ENCODE peak calls at places on chromosomes 13 and 19, in ten cellular contexts. X is gastrocnemius medialis, Q is lower lobe of right lung, S is dorsolateral prefrontal cortex, J is colonic mucosa, F is trophoblast cell, L is left ventricle myocardium inferior, O is tibial artery, H is IMR-90, U is hepatocyte. I is an unnamed sample.

GRCh38 chr19:34504809-34505291 is 23.3 kb downstream of the WTIP start:
- DNase-seq in U (no peak), H (no peak), X (no peak), F (no peak), S (no peak), J (no peak), Q (no peak), O (no peak), L (no peak), I (no peak)

GRCh38 chr19:46495789-46496099 is at the start of gene PNMA8B:
- DNase-seq in U (peak; percentile 90), H (peak; percentile 27), F (no peak), Q (peak; percentile 56), L (peak; percentile 63), J (peak; percentile 26), S (peak; percentile 92), X (no peak), O (peak; percentile 69), I (peak; percentile 35)

GRCh38 chr19:35346193-35347052 is 1.3 kb upstream of the FFAR1 start:
- DNase-seq in Q (peak; percentile 55), U (no peak), O (peak; percentile 54), L (no peak), J (peak; percentile 42), F (no peak), X (no peak), H (no peak), S (no peak), I (no peak)

GRCh38 chr19:11736696-11737095 is 2.0 kb downstream of the ZNF823 start:
- DNase-seq in F (peak; percentile 22), H (peak; percentile 33), S (no peak), L (peak; percentile 26), Q (no peak), O (no peak), X (peak; percentile 3), U (peak; percentile 27), J (peak; percentile 31), I (peak; percentile 56)

GRCh38 chr19:18915639-18916038 is 3.5 kb downstream of the COPE start:
- DNase-seq in J (peak; percentile 51), X (no peak), H (peak; percentile 30), S (peak; percentile 47), Q (no peak), F (no peak), L (no peak), U (no peak), O (no peak), I (peak; percentile 38)

GRCh38 chr13:52447354-52447753 is 3.1 kb downstream of the VPS36 start:
- DNase-seq in U (no peak), S (no peak), H (peak; percentile 7), J (no peak), Q (no peak), X (no peak), F (no peak), O (no peak), L (no peak), I (no peak)

GRCh38 chr13:37868691-37869505 is 674 bp downstream of the TRPC4 start:
- DNase-seq in F (no peak), L (no peak), S (no peak), Q (no peak), U (peak; percentile 8), H (peak; percentile 50), J (no peak), O (peak; percentile 51), X (no peak), I (peak; percentile 24)

GRCh38 chr19:10808937-10809655 is 26.9 kb downstream of the TMED1 start:
- DNase-seq in O (no peak), J (no peak), U (peak; percentile 44), H (peak; percentile 21), L (no peak), Q (no peak), S (no peak), F (no peak), X (no peak), I (peak; percentile 43)

GRCh38 chr13:33828431-33829129 is 10.6 kb downstream of the RFC3 start:
- DNase-seq in U (no peak), F (no peak), J (no peak), O (no peak), S (no peak), H (no peak), L (no peak), Q (no peak), X (no peak), I (no peak)

GRCh38 chr13:87084192-87084591 is 587.0 kb upstream of the SLITRK5 start:
- DNase-seq in U (no peak), F (no peak), S (no peak), X (no peak), L (no peak), H (no peak), J (no peak), Q (no peak), O (no peak), I (no peak)

GRCh38 chr19:49497047-49497789 is 984 bp downstream of the RPS11 start:
- DNase-seq in S (no peak), U (peak; percentile 83), O (no peak), L (peak; percentile 64), H (peak; percentile 47), X (peak; percentile 48), J (peak; percentile 85), Q (peak; percentile 89), F (peak; percentile 55), I (peak; percentile 60)

GRCh38 chr13:49740870-49741269 is 49.6 kb upstream of the EBPL start:
- DNase-seq in X (no peak), L (no peak), Q (no peak), J (no peak), S (no peak), H (no peak), O (no peak), F (no peak), U (no peak), I (no peak)

GRCh38 chr13:98300956-98301641 is 124.0 kb upstream of the RNF113B start:
- DNase-seq in U (peak; percentile 57), Q (no peak), J (no peak), H (peak; percentile 82), F (no peak), O (no peak), S (no peak), L (no peak), X (no peak), I (peak; percentile 28)

GRCh38 chr13:37395544-37395943 is 203.0 kb downstream of the POSTN start:
- DNase-seq in O (no peak), U (no peak), Q (no peak), S (no peak), H (peak; percentile 8), F (peak; percentile 25), L (no peak), J (no peak), X (no peak), I (no peak)

DNA sequence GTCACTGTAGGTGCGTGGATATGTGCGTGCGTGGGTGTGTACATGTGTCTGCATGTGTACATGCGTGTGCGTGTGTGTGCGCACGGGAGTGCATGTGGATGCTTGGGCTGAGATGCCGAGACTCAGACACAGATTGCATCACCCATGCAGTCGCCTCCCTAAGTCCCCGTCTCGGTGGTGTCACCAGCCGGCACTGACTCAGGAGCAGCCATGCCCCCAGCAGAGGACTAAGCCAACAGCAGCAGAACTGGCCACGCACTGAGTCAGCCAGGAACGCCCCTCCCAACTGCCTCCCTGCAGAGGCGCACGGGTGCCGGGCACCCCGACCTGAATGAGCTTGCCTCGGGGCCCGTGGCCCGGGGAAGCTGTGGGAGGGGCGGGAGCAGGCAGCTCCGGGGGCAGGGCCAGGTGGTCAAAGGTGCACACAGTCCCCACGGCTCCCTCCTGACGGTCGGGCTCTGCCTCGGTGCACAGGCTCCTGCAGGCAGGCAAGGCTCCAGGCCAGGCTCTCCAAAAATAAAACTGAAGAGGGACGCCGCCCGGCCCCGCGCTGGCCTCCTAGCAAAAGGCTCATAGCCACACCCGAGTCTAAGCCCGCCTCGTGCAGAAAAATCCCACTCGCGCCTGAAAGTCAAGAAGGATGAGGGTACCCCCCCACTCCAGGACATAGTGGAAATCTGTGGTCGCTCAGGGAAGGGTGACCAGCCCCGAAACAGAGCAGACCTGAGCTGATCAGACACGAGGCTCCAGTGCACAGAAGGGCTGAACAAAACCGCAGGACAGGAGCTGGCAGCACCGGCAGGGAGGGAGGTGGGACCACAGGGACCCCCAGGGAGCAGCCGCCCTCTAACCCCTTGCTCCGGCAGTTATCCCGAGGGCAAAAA is 49.2 kb downstream of the GADD45B start:
- DNase-seq in U (peak; percentile 84), S (peak; percentile 73), O (peak; percentile 93), H (peak; percentile 75), F (peak; percentile 89), J (no peak), Q (no peak), X (no peak), L (peak; percentile 42), I (peak; percentile 51)
- H3K4me3 ChIP-seq in U (no peak overlapping the region), S (peak overlapping the region; percentile 24), O (peak overlapping the region; percentile 36), H (no peak overlapping the region), F (peak overlapping the region; percentile 25), J (peak overlapping the region; percentile 15), Q (no peak overlapping the region), X (peak overlapping the region; percentile 42), L (peak overlapping the region; percentile 44), I (peak overlapping the region; percentile 4)

DNA sequence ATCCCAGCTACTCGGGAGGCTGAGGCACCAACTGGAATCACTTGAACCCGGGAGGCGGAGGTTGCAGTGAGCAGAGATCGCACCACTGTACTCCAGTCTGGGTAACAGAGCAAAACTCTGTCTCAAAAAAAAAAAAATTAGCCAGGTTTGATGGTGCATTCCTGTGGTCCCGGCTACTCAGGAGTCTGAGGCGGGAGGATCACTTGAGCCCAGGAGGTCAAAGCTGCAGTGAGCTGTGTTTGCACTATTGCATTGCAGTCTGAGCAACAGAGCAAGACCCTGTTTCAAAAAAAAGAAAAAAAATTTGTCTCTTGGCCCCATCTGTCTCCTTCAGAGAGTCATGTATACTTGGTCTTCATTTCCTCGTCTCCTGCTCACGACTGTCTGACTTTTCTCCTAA is 1.6 kb downstream of the CCDC97 start:
- DNase-seq in F (no peak), H (no peak), J (no peak), U (no peak), O (no peak), S (no peak), X (no peak), Q (peak; percentile 24), L (no peak), I (no peak)
- H3K4me3 ChIP-seq in F (no peak overlapping the region), H (no peak overlapping the region), J (no peak overlapping the region), U (no peak overlapping the region), O (no peak overlapping the region), S (no peak overlapping the region), X (peak overlapping the region; percentile 72), Q (no peak overlapping the region), L (peak overlapping the region; percentile 83), I (peak overlapping the region; percentile 94)

DNA sequence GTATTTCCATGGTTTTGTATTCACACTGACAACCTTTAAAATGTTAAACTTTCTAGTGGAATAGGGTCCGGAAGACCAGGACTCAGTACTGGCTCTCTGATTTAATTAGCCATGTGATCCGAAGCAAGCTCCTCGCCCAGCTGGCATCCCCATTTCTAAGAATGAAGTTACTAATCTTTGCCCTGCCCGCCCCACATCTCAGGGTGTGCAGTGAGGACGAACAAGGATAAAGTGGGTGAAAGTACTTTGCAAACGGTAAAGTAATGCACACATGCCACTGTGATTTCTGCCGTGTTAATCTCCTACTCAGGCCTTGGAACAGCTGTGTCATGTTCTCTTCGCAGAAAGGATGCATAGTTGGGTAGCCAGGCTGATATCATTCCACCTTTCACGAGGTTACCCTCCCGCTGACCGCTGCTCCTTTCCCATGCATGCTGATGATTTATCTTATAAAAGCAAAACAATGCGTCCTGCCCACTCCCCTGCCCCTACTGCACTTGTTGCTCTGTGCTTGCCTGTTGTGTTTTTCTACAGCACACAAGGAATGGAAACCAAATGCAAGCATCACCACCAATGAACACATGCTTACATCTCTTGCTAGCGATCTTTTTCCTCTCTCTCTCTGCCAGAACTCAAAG is 539.0 kb downstream of the EFNB2 start:
- DNase-seq in H (no peak), O (no peak), Q (no peak), F (no peak), U (no peak), S (no peak), L (no peak), J (no peak), X (no peak), I (no peak)
- H3K4me3 ChIP-seq in H (no peak overlapping the region), O (no peak overlapping the region), Q (no peak overlapping the region), F (no peak overlapping the region), U (no peak overlapping the region), S (no peak overlapping the region), L (no peak overlapping the region), J (no peak overlapping the region), X (no peak overlapping the region), I (no peak overlapping the region)

GRCh38 chr19:5691205-5691929 is 1.3 kb downstream of the RPL36 start:
- DNase-seq in U (peak; percentile 57), J (peak; percentile 85), H (peak; percentile 31), F (no peak), Q (peak; percentile 66), L (peak; percentile 81), S (peak; percentile 23), O (no peak), X (no peak), I (peak; percentile 78)
- H3K4me3 ChIP-seq in U (peak overlapping the region; percentile 70), J (peak overlapping the region; percentile 76), H (peak overlapping the region; percentile 74), F (peak overlapping the region; percentile 92), Q (peak overlapping the region; percentile 97), L (peak overlapping the region; percentile 96), S (peak overlapping the region; percentile 68), O (peak overlapping the region; percentile 58), X (peak overlapping the region; percentile 77), I (peak overlapping the region; percentile 93)

I was measured in fibroblast of the aortic adventitia.